ENCODE peak calls at places on chromosomes 12 and 14, in five cellular contexts. O is GM12878, J is HepG2, P is SK-N-SH, K is A549. B is an unnamed sample.

GRCh38 chr12:117019866-117020265 is 79.3 kb downstream of the TESC start:
- DNase-seq in P (no peak), J (no peak), O (no peak), K (no peak), B (no peak)

GRCh38 chr12:48977290-48978281 is 536 bp upstream of the WNT1 start:
- DNase-seq in O (no peak), J (peak), P (peak), K (peak), B (peak)

GRCh38 chr12:110622582-110622981 is 8.7 kb downstream of the TCTN1 start:
- DNase-seq in O (no peak), K (no peak), P (no peak), J (peak), B (no peak)

GRCh38 chr14:69291396-69291795 is 31.4 kb downstream of the GALNT16 start:
- DNase-seq in O (no peak), K (no peak), P (no peak), J (no peak), B (no peak)

GRCh38 chr14:51512321-51512720 is 139.4 kb upstream of the FRMD6 start:
- DNase-seq in J (no peak), K (no peak), P (no peak), O (no peak), B (no peak)

GRCh38 chr14:69818760-69819191 is 21.7 kb upstream of the SLC10A1 start:
- DNase-seq in J (peak), O (peak), K (peak), P (peak), B (peak)

GRCh38 chr14:38999949-39000348 is 103.1 kb downstream of the SEC23A start:
- DNase-seq in P (no peak), O (no peak), K (no peak), J (no peak), B (no peak)

GRCh38 chr12:122412851-122413433 is 9.5 kb downstream of the CLIP1 start:
- DNase-seq in J (no peak), P (no peak), O (no peak), K (no peak), B (no peak)

GRCh38 chr12:62306569-62307530 is 46.6 kb downstream of the USP15 start:
- DNase-seq in P (no peak), O (no peak), J (no peak), K (no peak), B (no peak)

GRCh38 chr12:61524851-61525250 is 735.4 kb upstream of the USP15 start:
- DNase-seq in O (no peak), J (no peak), P (no peak), K (no peak), B (no peak)

GRCh38 chr14:100658514-100658886 is 68.2 kb upstream of the DLK1 start:
- DNase-seq in K (no peak), P (no peak), O (no peak), J (peak), B (peak)

GRCh38 chr12:132856581-132856980 is 27.9 kb upstream of the GOLGA3 start:
- DNase-seq in O (no peak), K (no peak), P (no peak), J (no peak), B (no peak)

GRCh38 chr12:79001404-79001803 is 136.8 kb downstream of the SYT1 start:
- DNase-seq in P (no peak), K (no peak), J (no peak), O (no peak), B (no peak)

GRCh38 chr12:25716842-25717241 is 163.8 kb upstream of the LMNTD1 start:
- DNase-seq in P (no peak), K (no peak), J (no peak), O (no peak), B (no peak)

GRCh38 chr12:88578821-88579518 is 1.3 kb downstream of the KITLG start:
- DNase-seq in P (peak), J (peak), K (peak), O (no peak), B (peak)

GRCh38 chr14:89750206-89750867 is 204.2 kb downstream of the EFCAB11 start:
- DNase-seq in P (no peak), O (no peak), J (no peak), K (no peak), B (no peak)

GRCh38 chr14:67059576-67059975 is 129.7 kb upstream of the GARIN2 start:
- DNase-seq in O (no peak), P (no peak), J (no peak), K (no peak), B (no peak)

GRCh38 chr12:15546102-15546701 is 223.9 kb downstream of the PTPRO start:
- DNase-seq in O (peak), K (no peak), J (no peak), P (no peak), B (no peak)

GRCh38 chr12:114799574-114800487 is 115.9 kb upstream of the TBX3 start:
- DNase-seq in O (no peak), J (peak), P (no peak), K (no peak), B (no peak)

GRCh38 chr14:55577229-55577628 is 2.8 kb upstream of the KTN1 start:
- DNase-seq in P (no peak), K (no peak), O (no peak), J (no peak), B (no peak)

GRCh38 chr12:101181776-101182175 is 28.3 kb downstream of the SLC5A8 start:
- DNase-seq in K (no peak), P (no peak), J (no peak), O (no peak), B (no peak)

GRCh38 chr12:79844693-79845092 is 90.2 kb downstream of the PPP1R12A start:
- DNase-seq in O (no peak), K (peak), P (no peak), J (peak), B (peak)

GRCh38 chr12:102376251-102376747 is 104.1 kb downstream of the IGF1 start:
- DNase-seq in J (no peak), K (no peak), O (no peak), P (no peak), B (no peak)

GRCh38 chr14:98984719-98985041 is 287.3 kb downstream of the BCL11B start:
- DNase-seq in O (no peak), P (no peak), K (no peak), J (no peak), B (peak)

GRCh38 chr14:55298423-55298822 is 27.2 kb downstream of the FBXO34 start:
- DNase-seq in P (no peak), O (no peak), K (no peak), J (no peak), B (no peak)

GRCh38 chr14:60266021-60266937 is 17.3 kb downstream of the PPM1A start:
- DNase-seq in P (no peak), K (peak), O (no peak), J (peak), B (peak)

GRCh38 chr12:53381739-53382630 is 2.0 kb downstream of the SP1 start:
- DNase-seq in J (peak), K (no peak), P (no peak), O (peak), B (peak)

GRCh38 chr12:110249716-110250225 is 31.3 kb upstream of the ATP2A2 start:
- DNase-seq in J (peak), O (peak), P (no peak), K (no peak), B (no peak)

DNA sequence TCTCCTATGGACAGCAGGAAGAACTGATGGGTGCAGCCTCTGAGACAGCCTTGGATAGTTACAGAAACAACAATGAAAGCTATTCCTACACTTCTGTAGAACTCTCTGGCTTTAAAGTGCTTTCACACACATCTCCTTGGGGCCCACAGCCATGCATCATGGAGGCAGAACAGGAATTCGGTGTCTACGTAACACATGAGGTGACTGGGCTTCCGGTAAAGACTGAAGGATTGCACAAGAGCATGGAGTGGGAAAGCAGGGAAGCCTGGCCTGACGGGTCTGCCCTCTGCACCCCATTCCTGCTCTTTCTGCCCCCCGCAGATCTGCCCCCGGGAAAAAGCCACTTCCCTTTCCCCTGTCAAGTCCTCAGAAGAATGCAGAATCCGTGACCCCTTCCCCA is 82.6 kb downstream of the VWF start:
- DNase-seq in O (no peak), J (no peak), P (no peak), K (no peak), B (no peak)
- TF ChIP-seq MAX in O (no peak), J (no peak), P (no peak), K (no peak), B (no peak)

GRCh38 chr14:58367296-58367695 is 28.4 kb upstream of the TOMM20L start:
- DNase-seq in K (no peak), O (no peak), P (no peak), J (no peak), B (no peak)

GRCh38 chr14:58362798-58363412 is 32.8 kb upstream of the TOMM20L start:
- DNase-seq in P (peak), J (peak), O (no peak), K (peak), B (no peak)
- TF ChIP-seq SMC3 in P (peak), J (no peak), O (peak), K (peak), B (no peak)

GRCh38 chr12:3117628-3118027 is 40.4 kb downstream of the TSPAN9 start:
- DNase-seq in J (no peak), O (no peak), K (no peak), P (no peak), B (no peak)

GRCh38 chr12:3117144-3117581 is 40.0 kb downstream of the TSPAN9 start:
- DNase-seq in J (no peak), K (no peak), P (no peak), O (no peak), B (no peak)

GRCh38 chr12:3114671-3115070 is 37.5 kb downstream of the TSPAN9 start:
- DNase-seq in P (no peak), O (no peak), K (no peak), J (no peak), B (no peak)

GRCh38 chr12:3115078-3115477 is 37.9 kb downstream of the TSPAN9 start:
- DNase-seq in O (no peak), P (no peak), J (no peak), K (no peak), B (no peak)

GRCh38 chr12:3116106-3116898 is 39.1 kb downstream of the TSPAN9 start:
- DNase-seq in P (no peak), O (no peak), J (no peak), K (no peak), B (no peak)
- TF ChIP-seq MAX in P (no peak), O (no peak), J (no peak), K (no peak), B (no peak)

GRCh38 chr12:2745655-2746054 is 49.1 kb upstream of the FKBP4 start:
- DNase-seq in J (no peak), P (no peak), O (no peak), K (no peak), B (no peak)
- TF ChIP-seq SMC3 in J (no peak), P (no peak), O (no peak), K (no peak), B (no peak)

GRCh38 chr14:21072102-21072501 is 2.0 kb downstream of the ARHGEF40 start:
- DNase-seq in K (peak), O (no peak), J (no peak), P (peak), B (peak)
- TF ChIP-seq MAX in K (no peak), O (no peak), J (no peak), P (no peak), B (no peak)

GRCh38 chr14:37340353-37340752 is 142.6 kb downstream of the MIPOL1 start:
- DNase-seq in P (no peak), O (no peak), J (peak), K (no peak), B (no peak)

GRCh38 chr14:37343307-37344094 is 145.8 kb downstream of the MIPOL1 start:
- DNase-seq in P (no peak), J (no peak), O (no peak), K (no peak), B (no peak)
- TF ChIP-seq SMC3 in P (no peak), J (no peak), O (no peak), K (no peak), B (no peak)